ENCODE peak calls at places on chromosomes 7 and 10, in four cellular contexts. One of them, this sample, is unnamed.

GRCh38 chr7:153858335-153858734 is 193.9 kb upstream of the DPP6 start:
- DNase-seq in IMR-90: no peak
- DNase-seq in neuronal stem cell: no peak
- DNase-seq in H1: no peak
- DNase-seq in this sample: no peak

GRCh38 chr7:158240801-158241200 is 346.8 kb downstream of the PTPRN2 start:
- DNase-seq in IMR-90: no peak
- DNase-seq in neuronal stem cell: no peak
- DNase-seq in H1: no peak
- DNase-seq in this sample: no peak

GRCh38 chr10:101060951-101061813 is 607 bp upstream of the KAZALD1 start:
- DNase-seq in IMR-90: peak; percentile 91
- DNase-seq in neuronal stem cell: peak; percentile 97
- DNase-seq in H1: peak; percentile 99
- DNase-seq in this sample: peak; percentile 96

GRCh38 chr7:2956526-2957368 is 86.9 kb downstream of the CARD11 start:
- DNase-seq in IMR-90: peak; percentile 67
- DNase-seq in neuronal stem cell: no peak
- DNase-seq in H1: no peak
- DNase-seq in this sample: no peak

GRCh38 chr7:96855691-96856090 is 146.0 kb upstream of the SEM1 start:
- DNase-seq in IMR-90: no peak
- DNase-seq in neuronal stem cell: no peak
- DNase-seq in H1: no peak
- DNase-seq in this sample: no peak

GRCh38 chr10:117411440-117412428 is 36.5 kb upstream of the PDZD8 start:
- DNase-seq in IMR-90: no peak
- DNase-seq in neuronal stem cell: no peak
- DNase-seq in H1: no peak
- DNase-seq in this sample: no peak

GRCh38 chr7:519429-519973 is at the start of gene PDGFA:
- DNase-seq in IMR-90: peak; percentile 39
- DNase-seq in neuronal stem cell: no peak
- DNase-seq in H1: no peak
- DNase-seq in this sample: no peak

GRCh38 chr7:104891949-104892348 is 122.1 kb upstream of the KMT2E start:
- DNase-seq in IMR-90: no peak
- DNase-seq in neuronal stem cell: no peak
- DNase-seq in H1: no peak
- DNase-seq in this sample: no peak

GRCh38 chr7:33399528-33400213 is 270.3 kb downstream of the BBS9 start:
- DNase-seq in IMR-90: no peak
- DNase-seq in neuronal stem cell: no peak
- DNase-seq in H1: no peak
- DNase-seq in this sample: no peak

GRCh38 chr7:30616318-30616717 is 21.6 kb downstream of the GARS1 start:
- DNase-seq in IMR-90: peak; percentile 29
- DNase-seq in neuronal stem cell: no peak
- DNase-seq in H1: no peak
- DNase-seq in this sample: no peak

GRCh38 chr7:147245274-147245673 is 1128.7 kb downstream of the CNTNAP2 start:
- DNase-seq in IMR-90: peak; percentile 24
- DNase-seq in neuronal stem cell: peak; percentile 15
- DNase-seq in H1: peak; percentile 66
- DNase-seq in this sample: peak; percentile 66

GRCh38 chr7:23383225-23383624 is 84.1 kb downstream of the MALSU1 start:
- DNase-seq in IMR-90: peak; percentile 59
- DNase-seq in neuronal stem cell: no peak
- DNase-seq in H1: no peak
- DNase-seq in this sample: no peak

GRCh38 chr7:23380556-23380955 is 81.4 kb downstream of the MALSU1 start:
- DNase-seq in IMR-90: no peak
- DNase-seq in neuronal stem cell: no peak
- DNase-seq in H1: no peak
- DNase-seq in this sample: no peak

GRCh38 chr7:23377134-23377533 is 78.0 kb downstream of the MALSU1 start:
- DNase-seq in IMR-90: peak; percentile 74
- DNase-seq in neuronal stem cell: no peak
- DNase-seq in H1: no peak
- DNase-seq in this sample: no peak

GRCh38 chr7:23378996-23379395 is 79.9 kb downstream of the MALSU1 start:
- DNase-seq in IMR-90: no peak
- DNase-seq in neuronal stem cell: no peak
- DNase-seq in H1: no peak
- DNase-seq in this sample: no peak

GRCh38 chr7:23380961-23381360 is 81.8 kb downstream of the MALSU1 start:
- DNase-seq in IMR-90: no peak
- DNase-seq in neuronal stem cell: no peak
- DNase-seq in H1: no peak
- DNase-seq in this sample: no peak
- H4K91ac ChIP-seq in IMR-90: no peak overlapping the region
- H4K91ac ChIP-seq in neuronal stem cell: no peak overlapping the region
- H4K91ac ChIP-seq in H1: no peak overlapping the region
- H4K91ac ChIP-seq in this sample: no peak overlapping the region

GRCh38 chr10:73997479-73997805 is 474 bp upstream of the VCL start:
- DNase-seq in IMR-90: no peak
- DNase-seq in neuronal stem cell: no peak
- DNase-seq in H1: no peak
- DNase-seq in this sample: no peak
- H4K91ac ChIP-seq in IMR-90: peak overlapping the region; percentile 94
- H4K91ac ChIP-seq in neuronal stem cell: no peak overlapping the region
- H4K91ac ChIP-seq in H1: no peak overlapping the region
- H4K91ac ChIP-seq in this sample: no peak overlapping the region

GRCh38 chr10:97307441-97307840 is 11.6 kb upstream of the FRAT1 start:
- DNase-seq in IMR-90: no peak
- DNase-seq in neuronal stem cell: no peak
- DNase-seq in H1: no peak
- DNase-seq in this sample: no peak
- H4K91ac ChIP-seq in IMR-90: no peak overlapping the region
- H4K91ac ChIP-seq in neuronal stem cell: no peak overlapping the region
- H4K91ac ChIP-seq in H1: no peak overlapping the region
- H4K91ac ChIP-seq in this sample: no peak overlapping the region

GRCh38 chr7:92767427-92767826 is 68.9 kb downstream of the CDK6 start:
- DNase-seq in IMR-90: peak; percentile 53
- DNase-seq in neuronal stem cell: no peak
- DNase-seq in H1: no peak
- DNase-seq in this sample: no peak
- H4K91ac ChIP-seq in IMR-90: no peak overlapping the region
- H4K91ac ChIP-seq in neuronal stem cell: no peak overlapping the region
- H4K91ac ChIP-seq in H1: no peak overlapping the region
- H4K91ac ChIP-seq in this sample: no peak overlapping the region

GRCh38 chr7:92875719-92876118 is 39.3 kb upstream of the CDK6 start:
- DNase-seq in IMR-90: peak; percentile 21
- DNase-seq in neuronal stem cell: no peak
- DNase-seq in H1: no peak
- DNase-seq in this sample: no peak
- H4K91ac ChIP-seq in IMR-90: no peak overlapping the region
- H4K91ac ChIP-seq in neuronal stem cell: no peak overlapping the region
- H4K91ac ChIP-seq in H1: no peak overlapping the region
- H4K91ac ChIP-seq in this sample: no peak overlapping the region

GRCh38 chr7:130140551-130141160 is 64.5 kb downstream of the TMEM209 start:
- DNase-seq in IMR-90: no peak
- DNase-seq in neuronal stem cell: no peak
- DNase-seq in H1: peak; percentile 66
- DNase-seq in this sample: peak; percentile 60
- H4K91ac ChIP-seq in IMR-90: no peak overlapping the region
- H4K91ac ChIP-seq in neuronal stem cell: peak overlapping the region; percentile 61
- H4K91ac ChIP-seq in H1: no peak overlapping the region
- H4K91ac ChIP-seq in this sample: peak overlapping the region; percentile 86